ENCODE peak calls at places on chromosomes 13 and 19, in seven cellular contexts. Y, Q, S, X, R, G and V are unnamed samples.

GRCh38 chr19:43624933-43625332 is 5.5 kb upstream of the ZNF428 start:
- DNase-seq in Y (no peak), S (no peak), Q (peak; percentile 97), R (no peak), X (peak; percentile 97), G (no peak), V (peak; percentile 88)

GRCh38 chr13:59276436-59276835 is 887.3 kb downstream of the DIAPH3 start:
- DNase-seq in X (no peak), S (no peak), R (no peak), Y (no peak), G (no peak), Q (no peak), V (no peak)

GRCh38 chr13:99617474-99618255 is 116.4 kb downstream of the TM9SF2 start:
- DNase-seq in Y (peak; percentile 54), R (no peak), S (no peak), Q (peak; percentile 63), G (no peak), X (peak; percentile 89), V (no peak)

GRCh38 chr19:13400296-13400695 is 106.0 kb downstream of the CACNA1A start:
- DNase-seq in Y (no peak), R (no peak), S (no peak), X (no peak), Q (no peak), G (no peak), V (no peak)

GRCh38 chr19:4559569-4559968 is at the start of gene SEMA6B:
- DNase-seq in G (no peak), R (no peak), Y (no peak), X (no peak), Q (no peak), S (no peak), V (no peak)

GRCh38 chr19:51329411-51329810 is 12.5 kb downstream of the VSIG10L start:
- DNase-seq in Q (no peak), G (no peak), X (no peak), S (no peak), Y (no peak), R (no peak), V (no peak)

GRCh38 chr13:37485766-37486165 is 112.8 kb downstream of the POSTN start:
- DNase-seq in Y (no peak), Q (no peak), S (no peak), X (no peak), G (no peak), R (no peak), V (no peak)

GRCh38 chr13:22049384-22049783 is 378.5 kb downstream of the FGF9 start:
- DNase-seq in Y (no peak), S (no peak), X (no peak), R (no peak), Q (no peak), G (no peak), V (no peak)

GRCh38 chr13:49044849-49045248 is 69.1 kb downstream of the FNDC3A start:
- DNase-seq in Q (no peak), G (no peak), S (no peak), X (no peak), Y (no peak), R (no peak), V (no peak)

GRCh38 chr13:93180376-93180966 is 46.1 kb upstream of the GPC6 start:
- DNase-seq in R (no peak), G (no peak), Q (no peak), X (no peak), S (no peak), Y (no peak), V (no peak)

GRCh38 chr13:42334329-42334706 is 62.4 kb downstream of the AKAP11 start:
- DNase-seq in Q (peak; percentile 22), X (no peak), S (no peak), Y (no peak), R (peak; percentile 25), G (no peak), V (no peak)

GRCh38 chr13:50463662-50464061 is 379.8 kb downstream of the DLEU7 start:
- DNase-seq in X (no peak), Y (no peak), S (no peak), Q (no peak), R (no peak), G (no peak), V (no peak)

GRCh38 chr19:1189419-1189818 is 15.4 kb upstream of the SBNO2 start:
- DNase-seq in S (no peak), X (no peak), Y (no peak), G (no peak), Q (no peak), R (no peak), V (no peak)

GRCh38 chr19:29476528-29476927 is 49.3 kb upstream of the VSTM2B start:
- DNase-seq in Q (no peak), Y (no peak), X (no peak), S (no peak), R (no peak), G (no peak), V (no peak)

GRCh38 chr13:20428666-20429644 is 96.7 kb downstream of the CRYL1 start:
- DNase-seq in Q (no peak), G (no peak), Y (no peak), R (no peak), X (no peak), S (no peak), V (no peak)

GRCh38 chr19:13839193-13839937 is 37.6 kb upstream of the NANOS3 start:
- DNase-seq in R (peak; percentile 77), Q (peak; percentile 83), X (peak; percentile 78), G (no peak), S (no peak), Y (peak; percentile 68), V (peak; percentile 93)

GRCh38 chr19:29003641-29004409 is 209.1 kb downstream of the UQCRFS1 start:
- DNase-seq in Q (peak; percentile 55), R (no peak), S (no peak), G (no peak), X (no peak), Y (no peak), V (no peak)

GRCh38 chr19:2303209-2303798 is 4.7 kb downstream of the LINGO3 start:
- DNase-seq in G (no peak), S (no peak), R (no peak), Y (no peak), X (no peak), Q (peak; percentile 65), V (no peak)

GRCh38 chr13:92175330-92175729 is 776.9 kb downstream of the GPC5 start:
- DNase-seq in S (no peak), R (no peak), G (no peak), X (peak; percentile 67), Y (peak; percentile 5), Q (peak; percentile 44), V (no peak)

GRCh38 chr13:49893591-49893990 is 42.5 kb downstream of the SPRYD7 start:
- DNase-seq in G (no peak), S (no peak), X (no peak), Q (no peak), Y (no peak), R (no peak), V (no peak)

GRCh38 chr13:29521336-29521735 is 74.2 kb downstream of the SLC7A1 start:
- DNase-seq in Q (no peak), X (no peak), G (no peak), S (no peak), Y (no peak), R (no peak), V (no peak)

GRCh38 chr13:68888832-68889231 is 1218.8 kb upstream of the ATXN8OS start:
- DNase-seq in S (no peak), G (no peak), Q (no peak), R (no peak), Y (no peak), X (no peak), V (no peak)